ENCODE peak calls at places on chromosome 1, in five cellular contexts. One of them, this sample, is unnamed.

GRCh38 chr1:84146375-84147032 is 2.4 kb downstream of the PRKACB start:
- DNase-seq in kidney glomerular epithelial cell: no peak
- DNase-seq in T-helper 2 cell: no peak
- DNase-seq in central memory CD4-positive, alpha-beta T cell: no peak
- DNase-seq in skeletal muscle cell: peak
- DNase-seq in this sample: no peak

GRCh38 chr1:48693180-48693579 is 83.5 kb downstream of the BEND5 start:
- DNase-seq in kidney glomerular epithelial cell: no peak
- DNase-seq in T-helper 2 cell: no peak
- DNase-seq in central memory CD4-positive, alpha-beta T cell: no peak
- DNase-seq in skeletal muscle cell: no peak
- DNase-seq in this sample: no peak

GRCh38 chr1:19317126-19317910 is 5.2 kb downstream of the SLC66A1 start:
- DNase-seq in kidney glomerular epithelial cell: no peak
- DNase-seq in T-helper 2 cell: no peak
- DNase-seq in central memory CD4-positive, alpha-beta T cell: no peak
- DNase-seq in skeletal muscle cell: no peak
- DNase-seq in this sample: no peak

GRCh38 chr1:109392037-109392787 is 5.5 kb downstream of the SORT1 start:
- DNase-seq in kidney glomerular epithelial cell: no peak
- DNase-seq in T-helper 2 cell: no peak
- DNase-seq in central memory CD4-positive, alpha-beta T cell: no peak
- DNase-seq in skeletal muscle cell: no peak
- DNase-seq in this sample: no peak

GRCh38 chr1:98172022-98172421 is 251.2 kb upstream of the DPYD start:
- DNase-seq in kidney glomerular epithelial cell: no peak
- DNase-seq in T-helper 2 cell: no peak
- DNase-seq in central memory CD4-positive, alpha-beta T cell: no peak
- DNase-seq in skeletal muscle cell: no peak
- DNase-seq in this sample: no peak

GRCh38 chr1:85048296-85049064 is at the start of gene MCOLN3:
- DNase-seq in kidney glomerular epithelial cell: peak
- DNase-seq in T-helper 2 cell: peak
- DNase-seq in central memory CD4-positive, alpha-beta T cell: peak
- DNase-seq in skeletal muscle cell: no peak
- DNase-seq in this sample: peak

GRCh38 chr1:3539707-3540425 is 71.4 kb downstream of the MEGF6 start:
- DNase-seq in kidney glomerular epithelial cell: no peak
- DNase-seq in T-helper 2 cell: no peak
- DNase-seq in central memory CD4-positive, alpha-beta T cell: no peak
- DNase-seq in skeletal muscle cell: no peak
- DNase-seq in this sample: no peak

GRCh38 chr1:246632584-246633168 is 66.4 kb downstream of the CNST start:
- DNase-seq in kidney glomerular epithelial cell: peak
- DNase-seq in T-helper 2 cell: no peak
- DNase-seq in central memory CD4-positive, alpha-beta T cell: no peak
- DNase-seq in skeletal muscle cell: peak
- DNase-seq in this sample: no peak

GRCh38 chr1:200890818-200891773 is 3.6 kb upstream of the INAVA start:
- DNase-seq in kidney glomerular epithelial cell: peak
- DNase-seq in T-helper 2 cell: no peak
- DNase-seq in central memory CD4-positive, alpha-beta T cell: no peak
- DNase-seq in skeletal muscle cell: no peak
- DNase-seq in this sample: no peak

This sample was measured in naive thymus-derived CD4-positive, alpha-beta T cell.